ENCODE peak calls at places on chromosomes 2 and 18, in ten cellular contexts. K is upper lobe of right lung, W is tibial artery, O is Calu3, X is WERI-Rb-1, D is endothelial cell, Y is GM13976, U is body of pancreas, Q is RWPE1, C is AG04449. I is an unnamed sample.

GRCh38 chr2:126657636-126658315 is 1.8 kb downstream of the GYPC start:
- DNase-seq in U (peak; percentile 80), K (peak; percentile 83), Q (peak; percentile 30), X (no peak), W (peak; percentile 79), O (peak; percentile 45), Y (peak; percentile 74), D (peak; percentile 51), C (peak; percentile 96), I (peak; percentile 26)

GRCh38 chr2:88857951-88858406 is 166.5 kb downstream of the RPIA start:
- DNase-seq in D (no peak), U (peak; percentile 53), C (no peak), K (no peak), X (no peak), Q (no peak), O (peak; percentile 60), Y (no peak), W (no peak), I (no peak)

GRCh38 chr2:43848174-43848573 is 9.4 kb downstream of the ABCG8 start:
- DNase-seq in X (no peak), D (no peak), O (no peak), U (no peak), Q (peak; percentile 26), C (no peak), W (no peak), K (no peak), Y (peak; percentile 15), I (no peak)

GRCh38 chr2:167509585-167509984 is 621.3 kb downstream of the XIRP2 start:
- DNase-seq in W (no peak), D (peak; percentile 5), O (no peak), Q (peak; percentile 10), C (no peak), K (no peak), U (no peak), X (no peak), Y (no peak), I (no peak)

GRCh38 chr2:170139276-170139967 is 38.5 kb upstream of the MYO3B start:
- DNase-seq in X (no peak), W (no peak), C (no peak), K (no peak), D (no peak), Y (no peak), Q (no peak), O (no peak), U (no peak), I (no peak)

GRCh38 chr2:45458909-45459563 is 152.0 kb downstream of the SRBD1 start:
- DNase-seq in D (peak; percentile 14), O (peak; percentile 59), X (no peak), K (no peak), W (peak; percentile 41), Q (peak; percentile 62), C (no peak), Y (no peak), U (peak; percentile 83), I (no peak)

GRCh38 chr2:207231106-207231860 is 65.5 kb upstream of the KLF7 start:
- DNase-seq in O (no peak), K (no peak), C (no peak), W (no peak), D (no peak), Y (no peak), U (no peak), Q (no peak), X (no peak), I (no peak)

GRCh38 chr2:228446732-228447131 is 265.2 kb upstream of the SPHKAP start:
- DNase-seq in D (no peak), U (no peak), O (no peak), Y (no peak), Q (no peak), K (no peak), C (no peak), X (no peak), W (no peak), I (no peak)

GRCh38 chr2:70767094-70767698 is 804 bp downstream of the ADD2 start:
- DNase-seq in O (no peak), D (peak; percentile 35), Q (no peak), W (no peak), U (no peak), K (no peak), Y (peak; percentile 55), X (peak; percentile 74), C (no peak), I (peak; percentile 22)

GRCh38 chr18:37669991-37670534 is 104.5 kb upstream of the CELF4 start:
- DNase-seq in O (no peak), D (no peak), Y (no peak), U (no peak), K (no peak), C (no peak), X (no peak), W (no peak), Q (no peak), I (no peak)

GRCh38 chr2:192194866-192195547 is at the start of gene TMEFF2:
- DNase-seq in Q (peak; percentile 88), W (peak; percentile 36), U (peak; percentile 32), Y (peak; percentile 70), X (peak; percentile 96), C (no peak), O (peak; percentile 80), D (peak; percentile 79), K (peak; percentile 72), I (peak; percentile 62)

GRCh38 chr18:28855524-28855923 is 678.6 kb upstream of the CDH2 start:
- DNase-seq in Y (no peak), X (no peak), C (no peak), U (no peak), K (no peak), W (no peak), Q (no peak), D (no peak), O (no peak), I (no peak)

GRCh38 chr2:226376516-226377180 is 423.0 kb downstream of the IRS1 start:
- DNase-seq in D (no peak), O (no peak), U (no peak), C (no peak), W (no peak), Q (no peak), X (no peak), K (no peak), Y (no peak), I (no peak)

GRCh38 chr2:190415251-190415650 is 7.1 kb downstream of the MFSD6 start:
- DNase-seq in Q (no peak), X (no peak), O (no peak), K (no peak), D (no peak), C (no peak), Y (no peak), W (no peak), U (no peak), I (no peak)

GRCh38 chr2:179444056-179444455 is 179.4 kb upstream of the SESTD1 start:
- DNase-seq in C (no peak), X (peak; percentile 66), D (no peak), O (no peak), Y (no peak), U (no peak), K (no peak), Q (no peak), W (peak; percentile 43), I (no peak)

GRCh38 chr2:26281226-26281625 is 36.5 kb downstream of the HADHB start:
- DNase-seq in U (no peak), K (no peak), Y (no peak), C (no peak), Q (peak; percentile 48), X (no peak), D (no peak), O (no peak), W (no peak), I (no peak)
- TF ChIP-seq CTCF in U (no peak), K (no peak), Y (no peak), C (no peak), Q (no peak), X (no peak), D (no peak), O (no peak), W (no peak), I (no peak)

GRCh38 chr2:18398833-18399232 is 161.6 kb downstream of the RDH14 start:
- DNase-seq in U (no peak), K (no peak), C (no peak), O (no peak), X (no peak), D (no peak), Y (no peak), Q (no peak), W (peak; percentile 54), I (no peak)
- TF ChIP-seq CTCF in U (no peak), K (no peak), C (no peak), O (no peak), X (no peak), D (no peak), Y (no peak), Q (no peak), W (no peak), I (no peak)

DNA sequence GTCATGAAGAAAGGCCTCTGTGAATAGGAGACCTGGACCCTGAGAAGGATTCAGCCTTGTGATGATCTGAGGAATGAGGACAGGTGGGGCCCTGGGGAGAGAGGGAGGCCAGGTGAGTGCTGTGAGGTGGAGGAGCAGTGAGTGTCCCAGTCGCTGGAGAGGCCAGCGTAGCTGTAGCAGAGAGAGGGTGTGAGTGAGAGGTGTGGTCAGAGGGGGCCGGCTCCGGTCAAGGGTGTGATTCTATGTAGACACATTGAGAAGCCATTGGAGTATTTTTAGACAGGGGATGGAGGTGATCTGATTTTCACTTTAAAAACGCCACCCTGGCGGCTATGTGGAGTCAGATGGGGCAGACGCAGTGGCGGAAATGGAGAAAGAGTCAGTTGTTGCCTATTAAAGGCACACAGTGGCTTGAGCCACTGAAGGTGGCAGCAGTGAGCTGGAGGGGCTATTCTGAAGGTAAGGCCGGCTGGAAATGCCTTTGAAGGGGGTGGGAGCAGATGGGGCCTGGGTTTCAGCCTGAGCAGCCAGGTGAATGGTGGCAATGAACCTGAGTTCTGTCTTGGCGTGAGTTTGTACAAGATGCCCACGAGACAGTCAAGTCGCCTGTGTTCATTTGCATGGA is 55.6 kb downstream of the GREB1 start:
- DNase-seq in O (no peak), U (no peak), Q (no peak), C (no peak), K (no peak), D (no peak), W (no peak), Y (no peak), X (peak; percentile 68), I (no peak)
- TF ChIP-seq CTCF in O (no peak), U (no peak), Q (no peak), C (no peak), K (peak; percentile 5), D (no peak), W (no peak), Y (no peak), X (peak; percentile 87), I (no peak)

GRCh38 chr2:59774821-59775463 is 778.5 kb downstream of the BCL11A start:
- DNase-seq in O (no peak), K (no peak), D (no peak), Q (no peak), U (no peak), Y (no peak), C (no peak), X (no peak), W (no peak), I (no peak)
- TF ChIP-seq CTCF in O (no peak), K (no peak), D (peak; percentile 66), Q (no peak), U (no peak), Y (no peak), C (no peak), X (no peak), W (no peak), I (peak; percentile 21)

GRCh38 chr2:264493-265468 is at the start of gene ACP1:
- DNase-seq in K (peak; percentile 99), D (peak; percentile 97), Y (peak; percentile 99), X (peak; percentile 96), U (peak; percentile 99), O (peak; percentile 99), Q (peak; percentile 99), C (peak; percentile 54), W (peak; percentile 89), I (peak; percentile 99)
- TF ChIP-seq CTCF in K (no peak), D (no peak), Y (no peak), X (no peak), U (no peak), O (no peak), Q (no peak), C (no peak), W (peak; percentile 13), I (no peak)